ENCODE peak calls at places on chromosomes 16 and 17, in six cellular contexts. T is HepG2, Z is A549, H is GM12878, P is K562, W is endothelial cell of umbilical vein. E is an unnamed sample.

GRCh38 chr17:60128171-60128859 is 21.5 kb upstream of the CA4 start:
- DNase-seq in W (no peak), T (no peak), Z (no peak), P (no peak), H (no peak), E (no peak)

GRCh38 chr17:2042355-2042929 is 620 bp downstream of the OVCA2 start:
- DNase-seq in T (no peak), Z (peak; percentile 55), P (peak; percentile 49), W (no peak), H (no peak), E (no peak)

GRCh38 chr17:48148029-48148759 is 40.6 kb downstream of the SNX11 start:
- DNase-seq in P (peak; percentile 27), Z (no peak), W (no peak), T (no peak), H (no peak), E (peak; percentile 51)

GRCh38 chr17:1612400-1612799 is 16.2 kb downstream of the SLC43A2 start:
- DNase-seq in H (no peak), P (no peak), Z (no peak), T (no peak), W (peak; percentile 72), E (no peak)

GRCh38 chr17:74477411-74477810 is 11.0 kb downstream of the CD300A start:
- DNase-seq in H (no peak), Z (no peak), T (no peak), W (no peak), P (no peak), E (no peak)

GRCh38 chr17:3602499-3602898 is 6.7 kb downstream of the TRPV1 start:
- DNase-seq in T (peak; percentile 44), P (peak; percentile 75), W (no peak), Z (peak; percentile 48), H (no peak), E (peak; percentile 61)

GRCh38 chr17:80856863-80857488 is 134.7 kb upstream of the CHMP6 start:
- DNase-seq in T (no peak), Z (no peak), P (no peak), H (no peak), W (no peak), E (no peak)

GRCh38 chr16:49269231-49269630 is 12.4 kb downstream of the CBLN1 start:
- DNase-seq in H (no peak), P (no peak), Z (no peak), W (no peak), T (no peak), E (no peak)

GRCh38 chr16:3283525-3284447 is 495 bp downstream of the ZNF263 start:
- DNase-seq in T (no peak), H (no peak), Z (no peak), W (peak; percentile 19), P (peak; percentile 23), E (peak; percentile 33)

DNA sequence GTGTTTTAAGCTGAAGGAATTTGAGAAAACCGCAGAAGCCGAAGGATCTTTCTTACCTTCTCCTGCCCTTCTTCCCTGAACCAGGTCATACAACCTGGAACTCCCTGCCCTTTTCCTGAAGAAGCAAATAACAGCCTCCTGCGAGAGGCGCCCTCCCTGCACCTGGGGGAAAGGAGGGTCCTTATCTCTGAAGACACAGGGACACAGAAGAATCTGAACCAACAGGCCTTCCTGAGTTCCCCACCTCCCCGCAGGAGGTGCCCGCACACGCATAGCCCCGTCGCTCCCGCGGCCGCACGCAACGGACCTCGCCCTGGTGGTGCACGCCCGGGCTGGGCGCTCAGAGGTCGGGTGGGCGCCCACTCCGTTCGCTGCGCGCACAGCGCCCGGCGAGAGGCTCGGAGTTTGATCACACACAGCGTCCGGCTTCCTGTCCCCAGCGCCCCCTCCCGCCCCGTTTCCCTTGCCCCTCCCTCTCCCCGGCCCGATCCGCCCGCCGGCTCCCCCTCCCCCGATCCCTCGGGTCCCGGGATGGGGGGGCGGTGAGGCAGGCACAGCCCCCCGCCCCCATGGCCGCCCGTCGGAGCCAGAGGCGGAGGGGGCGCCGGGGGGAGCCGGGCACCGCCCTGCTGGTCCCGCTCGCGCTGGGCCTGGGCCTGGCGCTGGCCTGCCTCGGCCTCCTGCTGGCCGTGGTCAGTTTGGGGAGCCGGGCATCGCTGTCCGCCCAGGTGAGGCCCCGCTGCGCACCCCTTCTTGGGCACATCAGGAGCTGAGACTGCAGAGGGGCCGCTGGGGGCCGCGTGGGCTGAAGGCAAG is at the start of gene TNFSF12:
- DNase-seq in T (no peak), P (peak; percentile 65), Z (no peak), H (no peak), W (peak; percentile 40), E (peak; percentile 36)
- TF ChIP-seq MAX in T (peak; percentile 50), P (no peak), Z (no peak), H (no peak), W (no peak), E (no peak)

DNA sequence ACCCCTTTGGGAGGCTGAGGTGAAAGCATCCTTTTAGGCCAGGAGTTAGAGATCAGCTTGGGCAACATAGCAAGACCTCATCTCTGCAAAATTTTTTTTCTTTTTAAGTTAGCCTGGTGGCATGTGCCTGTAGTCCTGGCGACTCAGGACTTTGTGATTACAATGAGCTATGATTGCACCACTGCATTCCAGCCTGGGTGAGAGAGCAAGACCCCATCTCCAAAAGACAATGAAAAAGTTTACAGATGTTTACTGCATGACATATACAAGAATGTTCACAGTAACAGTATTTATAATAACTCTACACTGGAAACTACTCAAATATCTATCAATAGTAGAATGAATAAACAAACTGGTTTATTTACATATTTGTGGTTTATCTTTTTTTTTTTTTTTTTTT is 33.1 kb upstream of the CCL22 start:
- DNase-seq in Z (no peak), T (peak; percentile 43), H (no peak), W (no peak), P (no peak), E (no peak)
- TF ChIP-seq MYC in Z (no peak), T (no peak), H (no peak), W (no peak), P (no peak), E (no peak)

GRCh38 chr17:38703742-38704644 is 1.1 kb upstream of the MLLT6 start:
- DNase-seq in W (peak; percentile 21), H (no peak), Z (no peak), P (peak; percentile 94), T (peak; percentile 100), E (peak; percentile 90)
- TF ChIP-seq POLR2A in W (no peak), H (peak; percentile 77), Z (no peak), P (peak; percentile 71), T (peak; percentile 82), E (peak; percentile 28)

GRCh38 chr17:56886288-56886721 is 27.5 kb downstream of the TRIM25 start:
- DNase-seq in W (no peak), P (no peak), H (no peak), Z (no peak), T (peak; percentile 72), E (no peak)
- TF ChIP-seq MAX in W (no peak), P (no peak), H (no peak), Z (no peak), T (no peak), E (no peak)

GRCh38 chr17:17004251-17004996 is 32.5 kb upstream of the TNFRSF13B start:
- DNase-seq in H (no peak), Z (no peak), T (no peak), P (no peak), W (no peak), E (no peak)

DNA sequence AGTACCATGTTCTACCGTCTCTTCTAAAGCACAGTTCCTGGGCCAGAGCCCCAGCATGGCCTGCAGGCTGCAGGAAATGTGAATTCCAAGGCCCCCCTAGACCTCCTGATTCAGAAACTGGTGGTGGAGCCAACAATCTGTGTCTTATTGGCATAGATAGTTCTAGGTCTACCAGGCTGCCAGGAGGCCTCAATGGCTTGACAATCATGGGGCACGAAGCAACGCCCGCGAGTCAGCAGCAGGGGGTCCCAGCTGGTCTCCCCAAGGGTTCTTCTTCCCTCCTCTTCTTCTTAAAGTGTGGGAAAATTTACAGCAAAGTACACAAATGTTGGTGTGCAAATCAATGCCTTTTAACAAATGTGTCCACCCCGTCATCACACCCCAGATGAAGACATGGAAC is 33.3 kb upstream of the MPRIP start:
- DNase-seq in T (no peak), P (no peak), Z (no peak), H (no peak), W (no peak), E (no peak)
- TF ChIP-seq MYC in T (no peak), P (no peak), Z (no peak), H (no peak), W (no peak), E (no peak)

GRCh38 chr17:81918762-81919545 is 978 bp upstream of the SIRT7 start:
- DNase-seq in T (no peak), W (no peak), P (peak; percentile 43), H (no peak), Z (no peak), E (no peak)
- TF ChIP-seq POLR2A in T (no peak), W (no peak), P (no peak), H (no peak), Z (no peak), E (no peak)

DNA sequence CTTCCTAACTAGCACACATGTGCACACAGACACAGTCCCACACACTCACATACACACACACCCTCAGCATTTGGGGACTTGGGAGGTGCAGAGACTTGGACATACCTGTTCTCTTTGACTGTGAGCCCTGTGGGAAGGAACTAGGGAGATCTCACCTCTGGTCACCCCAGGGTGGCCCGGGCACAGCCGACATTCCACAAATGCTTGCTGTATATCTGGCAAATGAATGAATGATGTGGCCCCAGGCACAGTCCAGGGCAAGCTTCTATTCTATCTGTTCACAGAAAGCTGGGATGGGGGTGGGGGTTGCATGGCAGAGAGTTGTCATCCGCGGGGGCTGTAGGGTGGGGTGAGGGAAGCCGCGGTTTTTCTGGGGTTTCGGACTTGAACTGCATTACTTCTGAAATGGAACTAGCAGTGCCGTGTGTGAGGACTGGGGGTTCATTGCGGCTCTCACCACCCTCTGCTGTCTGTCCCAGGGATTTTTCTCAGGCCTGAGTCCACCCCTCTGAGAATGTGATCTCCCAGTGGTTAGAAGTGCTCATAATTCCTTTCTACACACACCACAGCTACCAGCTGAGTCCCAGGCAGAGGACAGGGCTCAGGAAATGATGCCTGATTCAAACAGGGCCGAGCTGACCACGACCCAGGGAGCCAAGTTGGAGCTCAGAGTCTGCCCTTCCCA is 3.3 kb upstream of the RIPOR1 start:
- DNase-seq in T (no peak), W (no peak), P (no peak), H (no peak), Z (no peak), E (no peak)
- TF ChIP-seq MAX in T (no peak), W (no peak), P (no peak), H (no peak), Z (no peak), E (no peak)

GRCh38 chr17:62921837-62922236 is 44.2 kb upstream of the TANC2 start:
- DNase-seq in P (no peak), T (no peak), Z (no peak), H (no peak), W (no peak), E (no peak)
- TF ChIP-seq MYC in P (no peak), T (no peak), Z (no peak), H (no peak), W (no peak), E (no peak)

E was measured in NB4.